ENCODE peak calls at places on chromosome 6, in five cellular contexts. G is ACHN, E is left lobe of liver, U is HEK293T, M is NCI-H524. Y is an unnamed sample.

GRCh38 chr6:110755411-110755834 is 59.8 kb downstream of the CDK19 start:
- DNase-seq in E (no peak), U (no peak), G (no peak), M (no peak), Y (no peak)

GRCh38 chr6:112189494-112189893 is 64.9 kb downstream of the LAMA4 start:
- DNase-seq in M (no peak), U (no peak), E (no peak), G (no peak), Y (no peak)

GRCh38 chr6:144064831-144065668 is 30.3 kb downstream of the SF3B5 start:
- DNase-seq in G (no peak), M (peak), U (no peak), E (no peak), Y (no peak)

GRCh38 chr6:156948807-156949206 is 171.6 kb downstream of the ARID1B start:
- DNase-seq in G (peak), M (no peak), U (no peak), E (no peak), Y (no peak)

GRCh38 chr6:138652824-138653223 is 120.7 kb upstream of the CCDC28A start:
- DNase-seq in U (no peak), G (no peak), M (no peak), E (no peak), Y (no peak)

GRCh38 chr6:134134654-134135053 is 82.2 kb upstream of the SLC2A12 start:
- DNase-seq in U (no peak), M (peak), G (no peak), E (no peak), Y (no peak)

GRCh38 chr6:152459245-152459644 is 177.9 kb downstream of the SYNE1 start:
- DNase-seq in E (no peak), G (no peak), M (peak), U (no peak), Y (no peak)

GRCh38 chr6:170223718-170224693 is 66.9 kb downstream of the DLL1 start:
- DNase-seq in U (no peak), E (peak), M (no peak), G (no peak), Y (no peak)

GRCh38 chr6:148516116-148517016 is 173.7 kb downstream of the SASH1 start:
- DNase-seq in M (no peak), E (no peak), G (no peak), U (no peak), Y (no peak)

GRCh38 chr6:7721654-7722053 is 4.2 kb upstream of the BMP6 start:
- DNase-seq in E (no peak), M (peak), U (no peak), G (peak), Y (peak)

GRCh38 chr6:115986026-115986425 is 74.7 kb downstream of the FRK start:
- DNase-seq in M (no peak), U (no peak), E (no peak), G (no peak), Y (no peak)

GRCh38 chr6:24323632-24324337 is 34.1 kb downstream of the DCDC2 start:
- DNase-seq in U (no peak), E (no peak), G (peak), M (no peak), Y (no peak)

GRCh38 chr6:11263185-11263817 is 30.8 kb upstream of the NEDD9 start:
- DNase-seq in M (peak), E (peak), G (peak), U (no peak), Y (no peak)

GRCh38 chr6:132712366-132712765 is 1.5 kb downstream of the VNN1 start:
- DNase-seq in U (no peak), M (no peak), G (peak), E (no peak), Y (no peak)

Y was measured in NCI-H2227 treated with DMSO at 0.1 percent for 48 hours.